ENCODE peak calls at places on chromosomes 11 and 22, in six cellular contexts. V, M, K, O, F and G are unnamed samples.
A peak's percentile ranks its signal among the peaks of the same experiment; 100 is the strongest.

GRCh38 chr11:10770626-10771254 is 19.7 kb downstream of the CTR9 start:
- DNase-seq in V (peak; percentile 34), M (peak; percentile 39), K (no peak), O (peak; percentile 21), F (no peak), G (no peak)

GRCh38 chr11:45692808-45693453 is 27.5 kb upstream of the CHST1 start:
- DNase-seq in V (no peak), M (no peak), K (no peak), O (no peak), F (no peak), G (no peak)

GRCh38 chr11:122207505-122207904 is 91.5 kb upstream of the BLID start:
- DNase-seq in V (no peak), M (peak; percentile 13), K (no peak), O (no peak), F (no peak), G (no peak)

GRCh38 chr22:46108564-46109473 is 41.5 kb upstream of the PPARA start:
- DNase-seq in V (no peak), M (peak; percentile 71), K (no peak), O (no peak), F (no peak), G (no peak)

GRCh38 chr11:46210133-46210636 is 67.3 kb upstream of the CREB3L1 start:
- DNase-seq in V (no peak), M (peak; percentile 65), K (no peak), O (no peak), F (no peak), G (no peak)

GRCh38 chr11:64016512-64016911 is 19.2 kb upstream of the FLRT1 start:
- DNase-seq in V (no peak), M (no peak), K (no peak), O (no peak), F (no peak), G (no peak)

GRCh38 chr22:38843716-38844660 is at the start of gene NPTXR:
- DNase-seq in V (peak; percentile 34), M (peak; percentile 84), K (peak; percentile 7), O (peak; percentile 40), F (peak; percentile 72), G (no peak)

GRCh38 chr11:2247496-2247895 is 22.9 kb downstream of the ASCL2 start:
- DNase-seq in V (no peak), M (no peak), K (no peak), O (no peak), F (no peak), G (no peak)

GRCh38 chr11:131609921-131610320 is 239.5 kb downstream of the NTM start:
- DNase-seq in V (no peak), M (no peak), K (no peak), O (no peak), F (no peak), G (no peak)

GRCh38 chr22:45226681-45227186 is 14.0 kb downstream of the KIAA0930 start:
- DNase-seq in V (no peak), M (peak; percentile 33), K (no peak), O (no peak), F (no peak), G (peak; percentile 14)

GRCh38 chr11:13963169-13963948 is 836 bp downstream of the SPON1 start:
- DNase-seq in V (peak; percentile 51), M (peak; percentile 59), K (no peak), O (peak; percentile 13), F (no peak), G (no peak)

GRCh38 chr11:129248618-129249017 is 56.5 kb upstream of the ARHGAP32 start:
- DNase-seq in V (no peak), M (peak; percentile 39), K (no peak), O (no peak), F (no peak), G (no peak)

GRCh38 chr11:12893787-12894672 is 115.1 kb upstream of the RASSF10 start:
- DNase-seq in V (peak; percentile 77), M (peak; percentile 55), K (peak; percentile 36), O (peak; percentile 53), F (no peak), G (peak; percentile 9)

GRCh38 chr22:23227380-23227779 is 47.1 kb downstream of the BCR start:
- DNase-seq in V (no peak), M (no peak), K (no peak), O (no peak), F (no peak), G (no peak)

GRCh38 chr11:57325735-57326048 is 940 bp upstream of the TNKS1BP1 start:
- DNase-seq in V (no peak), M (no peak), K (no peak), O (no peak), F (peak; percentile 80), G (no peak)

GRCh38 chr11:35223429-35223828 is 84.5 kb downstream of the CD44 start:
- DNase-seq in V (no peak), M (peak; percentile 30), K (peak; percentile 79), O (no peak), F (no peak), G (no peak)

GRCh38 chr22:40206561-40206960 is 28.8 kb downstream of the TNRC6B start:
- DNase-seq in V (no peak), M (no peak), K (no peak), O (no peak), F (no peak), G (no peak)

GRCh38 chr11:121282376-121282775 is 10.2 kb upstream of the SC5D start:
- DNase-seq in V (no peak), M (no peak), K (no peak), O (no peak), F (no peak), G (no peak)

GRCh38 chr22:25382762-25383161 is 163.3 kb downstream of the CRYBB2 start:
- DNase-seq in V (no peak), M (no peak), K (no peak), O (no peak), F (no peak), G (no peak)

GRCh38 chr11:99687320-99687719 is 666.6 kb downstream of the CNTN5 start:
- DNase-seq in V (no peak), M (no peak), K (no peak), O (no peak), F (no peak), G (no peak)

GRCh38 chr11:11587122-11587521 is 34.7 kb downstream of the GALNT18 start:
- DNase-seq in V (no peak), M (no peak), K (no peak), O (no peak), F (no peak), G (no peak)

GRCh38 chr11:102469196-102469821 is 16.7 kb upstream of the TMEM123 start:
- DNase-seq in V (no peak), M (peak; percentile 29), K (no peak), O (no peak), F (no peak), G (no peak)

GRCh38 chr11:71249301-71249700 is 3.1 kb downstream of the SHANK2 start:
- DNase-seq in V (no peak), M (no peak), K (no peak), O (no peak), F (no peak), G (no peak)

GRCh38 chr11:122709042-122709760 is 53.7 kb downstream of the UBASH3B start:
- DNase-seq in V (no peak), M (no peak), K (no peak), O (no peak), F (no peak), G (no peak)

GRCh38 chr11:15968461-15969130 is 387.8 kb downstream of the SOX6 start:
- DNase-seq in V (no peak), M (no peak), K (no peak), O (no peak), F (no peak), G (peak; percentile 33)

GRCh38 chr22:23216331-23217170 is 36.2 kb downstream of the BCR start:
- DNase-seq in V (peak; percentile 73), M (no peak), K (no peak), O (no peak), F (no peak), G (no peak)

GRCh38 chr11:130580372-130580771 is 131.9 kb downstream of the ADAMTS15 start:
- DNase-seq in V (no peak), M (peak; percentile 33), K (peak; percentile 70), O (no peak), F (no peak), G (peak; percentile 87)

GRCh38 chr11:719214-720016 is 13.4 kb downstream of the EPS8L2 start:
- DNase-seq in V (no peak), M (no peak), K (no peak), O (no peak), F (no peak), G (no peak)

GRCh38 chr11:120375076-120375475 is 38.9 kb downstream of the ARHGEF12 start:
- DNase-seq in V (no peak), M (no peak), K (no peak), O (no peak), F (no peak), G (no peak)

GRCh38 chr11:82384308-82384707 is 349.4 kb downstream of the FAM181B start:
- DNase-seq in V (no peak), M (no peak), K (no peak), O (no peak), F (no peak), G (no peak)